ENCODE peak calls at places on chromosomes 1 and 21, in five cellular contexts. One of them, this sample, is unnamed.

GRCh38 chr21:18155508-18156193 is 89.0 kb upstream of the CHODL start:
- DNase-seq in A549: no peak
- DNase-seq in K562: no peak
- DNase-seq in H1: no peak
- DNase-seq in HepG2: no peak
- DNase-seq in this sample: no peak

GRCh38 chr1:92754000-92754787 is 30.7 kb downstream of the EVI5 start:
- DNase-seq in A549: no peak
- DNase-seq in K562: no peak
- DNase-seq in H1: no peak
- DNase-seq in HepG2: no peak
- DNase-seq in this sample: no peak

GRCh38 chr1:174883361-174883760 is 116.4 kb upstream of the CACYBP start:
- DNase-seq in A549: no peak
- DNase-seq in K562: no peak
- DNase-seq in H1: no peak
- DNase-seq in HepG2: peak
- DNase-seq in this sample: no peak

GRCh38 chr1:207097871-207098324 is 6.1 kb upstream of the C4BPA start:
- DNase-seq in A549: no peak
- DNase-seq in K562: no peak
- DNase-seq in H1: no peak
- DNase-seq in HepG2: no peak
- DNase-seq in this sample: peak

GRCh38 chr1:46611691-46612221 is 4.9 kb downstream of the MOB3C start:
- DNase-seq in A549: no peak
- DNase-seq in K562: no peak
- DNase-seq in H1: no peak
- DNase-seq in HepG2: no peak
- DNase-seq in this sample: no peak

GRCh38 chr1:5519366-5520135 is 472.7 kb downstream of the NPHP4 start:
- DNase-seq in A549: no peak
- DNase-seq in K562: no peak
- DNase-seq in H1: no peak
- DNase-seq in HepG2: no peak
- DNase-seq in this sample: no peak

GRCh38 chr21:35511298-35512162 is 462.4 kb upstream of the RUNX1 start:
- DNase-seq in A549: no peak
- DNase-seq in K562: no peak
- DNase-seq in H1: no peak
- DNase-seq in HepG2: no peak
- DNase-seq in this sample: no peak

GRCh38 chr1:93667642-93668041 is 14.0 kb downstream of the BCAR3 start:
- DNase-seq in A549: no peak
- DNase-seq in K562: no peak
- DNase-seq in H1: no peak
- DNase-seq in HepG2: no peak
- DNase-seq in this sample: no peak

GRCh38 chr1:181077576-181078242 is 10.8 kb upstream of the IER5 start:
- DNase-seq in A549: no peak
- DNase-seq in K562: no peak
- DNase-seq in H1: no peak
- DNase-seq in HepG2: no peak
- DNase-seq in this sample: no peak

GRCh38 chr1:158838660-158839059 is 7.5 kb downstream of the MNDA start:
- DNase-seq in A549: no peak
- DNase-seq in K562: no peak
- DNase-seq in H1: no peak
- DNase-seq in HepG2: no peak
- DNase-seq in this sample: no peak

GRCh38 chr1:110786802-110787327 is 86.1 kb upstream of the CD53 start:
- DNase-seq in A549: no peak
- DNase-seq in K562: no peak
- DNase-seq in H1: no peak
- DNase-seq in HepG2: no peak
- DNase-seq in this sample: no peak

GRCh38 chr21:39845581-39846130 is 21.6 kb upstream of the PCP4 start:
- DNase-seq in A549: no peak
- DNase-seq in K562: no peak
- DNase-seq in H1: no peak
- DNase-seq in HepG2: no peak
- DNase-seq in this sample: no peak

GRCh38 chr1:217273866-217274265 is 357.0 kb downstream of the GPATCH2 start:
- DNase-seq in A549: no peak
- DNase-seq in K562: no peak
- DNase-seq in H1: no peak
- DNase-seq in HepG2: no peak
- DNase-seq in this sample: no peak

GRCh38 chr1:96522927-96523326 is 198.7 kb upstream of the PTBP2 start:
- DNase-seq in A549: no peak
- DNase-seq in K562: no peak
- DNase-seq in H1: no peak
- DNase-seq in HepG2: no peak
- DNase-seq in this sample: no peak

GRCh38 chr1:226097866-226098625 is 35.5 kb downstream of the H3-3A start:
- DNase-seq in A549: no peak
- DNase-seq in K562: no peak
- DNase-seq in H1: no peak
- DNase-seq in HepG2: no peak
- DNase-seq in this sample: no peak

GRCh38 chr21:22791986-22792560 is 1793.9 kb downstream of the NCAM2 start:
- DNase-seq in A549: peak
- DNase-seq in K562: peak
- DNase-seq in H1: no peak
- DNase-seq in HepG2: peak
- DNase-seq in this sample: no peak

GRCh38 chr1:55050283-55050682 is 10.9 kb downstream of the PCSK9 start:
- DNase-seq in A549: no peak
- DNase-seq in K562: no peak
- DNase-seq in H1: no peak
- DNase-seq in HepG2: no peak
- DNase-seq in this sample: no peak

GRCh38 chr1:109161836-109162606 is 48.1 kb downstream of the ELAPOR1 start:
- DNase-seq in A549: no peak
- DNase-seq in K562: no peak
- DNase-seq in H1: no peak
- DNase-seq in HepG2: no peak
- DNase-seq in this sample: peak

GRCh38 chr1:3173113-3173745 is 104.2 kb downstream of the PRDM16 start:
- DNase-seq in A549: no peak
- DNase-seq in K562: no peak
- DNase-seq in H1: no peak
- DNase-seq in HepG2: no peak
- DNase-seq in this sample: no peak

GRCh38 chr1:25082216-25082899 is 149.9 kb downstream of the SYF2 start:
- DNase-seq in A549: no peak
- DNase-seq in K562: no peak
- DNase-seq in H1: no peak
- DNase-seq in HepG2: no peak
- DNase-seq in this sample: no peak

GRCh38 chr1:244325056-244325764 is 126.5 kb downstream of the ADSS2 start:
- DNase-seq in A549: no peak
- DNase-seq in K562: no peak
- DNase-seq in H1: no peak
- DNase-seq in HepG2: no peak
- DNase-seq in this sample: peak

GRCh38 chr1:248825136-248825535 is 579 bp downstream of the SH3BP5L start:
- DNase-seq in A549: no peak
- DNase-seq in K562: peak
- DNase-seq in H1: no peak
- DNase-seq in HepG2: no peak
- DNase-seq in this sample: no peak

GRCh38 chr1:206510371-206510770 is 3.0 kb downstream of the RASSF5 start:
- DNase-seq in A549: no peak
- DNase-seq in K562: no peak
- DNase-seq in H1: no peak
- DNase-seq in HepG2: no peak
- DNase-seq in this sample: no peak

GRCh38 chr21:27570306-27570868 is 603.5 kb upstream of the ADAMTS5 start:
- DNase-seq in A549: no peak
- DNase-seq in K562: no peak
- DNase-seq in H1: no peak
- DNase-seq in HepG2: no peak
- DNase-seq in this sample: no peak

GRCh38 chr21:42230636-42231035 is 11.7 kb downstream of the ABCG1 start:
- DNase-seq in A549: no peak
- DNase-seq in K562: no peak
- DNase-seq in H1: no peak
- DNase-seq in HepG2: no peak
- DNase-seq in this sample: no peak

GRCh38 chr1:87279966-87280535 is 48.6 kb upstream of the LMO4 start:
- DNase-seq in A549: no peak
- DNase-seq in K562: no peak
- DNase-seq in H1: no peak
- DNase-seq in HepG2: no peak
- DNase-seq in this sample: no peak

GRCh38 chr1:87279201-87279860 is 49.3 kb upstream of the LMO4 start:
- DNase-seq in A549: no peak
- DNase-seq in K562: no peak
- DNase-seq in H1: no peak
- DNase-seq in HepG2: no peak
- DNase-seq in this sample: no peak

GRCh38 chr1:87278791-87279190 is 49.9 kb upstream of the LMO4 start:
- DNase-seq in A549: no peak
- DNase-seq in K562: no peak
- DNase-seq in H1: no peak
- DNase-seq in HepG2: no peak
- DNase-seq in this sample: no peak

GRCh38 chr1:87284456-87285240 is 44.0 kb upstream of the LMO4 start:
- DNase-seq in A549: no peak
- DNase-seq in K562: no peak
- DNase-seq in H1: no peak
- DNase-seq in HepG2: no peak
- DNase-seq in this sample: no peak
- TF ChIP-seq KDM1A in A549: no peak
- TF ChIP-seq KDM1A in K562: no peak
- TF ChIP-seq KDM1A in H1: no peak
- TF ChIP-seq KDM1A in HepG2: no peak
- TF ChIP-seq KDM1A in this sample: no peak

DNA sequence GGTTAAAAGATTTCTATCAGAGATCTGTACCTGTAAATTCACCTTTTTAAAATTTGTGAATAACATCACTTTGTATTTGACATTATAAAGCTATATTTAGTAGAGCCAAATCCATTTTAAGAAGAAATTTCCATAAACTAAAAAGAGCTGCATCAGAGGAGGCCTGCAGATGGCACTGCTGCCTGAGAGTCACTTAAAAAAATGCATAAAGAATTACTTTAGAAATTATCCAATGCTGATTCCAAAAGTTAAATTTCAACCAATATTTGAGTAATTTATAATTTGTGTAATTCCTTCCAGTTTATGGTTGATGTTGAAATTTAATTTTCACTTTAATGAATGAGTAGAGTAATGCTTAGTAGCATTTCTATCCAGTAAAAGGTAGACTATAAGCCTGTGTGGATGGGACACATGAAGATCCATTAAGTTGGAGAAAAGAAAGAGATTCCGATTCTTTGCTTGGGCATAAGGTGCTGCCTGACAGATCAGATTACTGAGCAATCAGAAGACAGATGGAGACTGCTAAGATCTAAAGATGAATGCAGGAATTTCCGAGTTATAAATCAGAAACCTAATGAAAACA is 20.7 kb upstream of the RPE65 start:
- DNase-seq in A549: no peak
- DNase-seq in K562: no peak
- DNase-seq in H1: no peak
- DNase-seq in HepG2: peak
- DNase-seq in this sample: no peak
- TF ChIP-seq KDM1A in A549: no peak
- TF ChIP-seq KDM1A in K562: no peak
- TF ChIP-seq KDM1A in H1: no peak
- TF ChIP-seq KDM1A in HepG2: no peak
- TF ChIP-seq KDM1A in this sample: no peak

DNA sequence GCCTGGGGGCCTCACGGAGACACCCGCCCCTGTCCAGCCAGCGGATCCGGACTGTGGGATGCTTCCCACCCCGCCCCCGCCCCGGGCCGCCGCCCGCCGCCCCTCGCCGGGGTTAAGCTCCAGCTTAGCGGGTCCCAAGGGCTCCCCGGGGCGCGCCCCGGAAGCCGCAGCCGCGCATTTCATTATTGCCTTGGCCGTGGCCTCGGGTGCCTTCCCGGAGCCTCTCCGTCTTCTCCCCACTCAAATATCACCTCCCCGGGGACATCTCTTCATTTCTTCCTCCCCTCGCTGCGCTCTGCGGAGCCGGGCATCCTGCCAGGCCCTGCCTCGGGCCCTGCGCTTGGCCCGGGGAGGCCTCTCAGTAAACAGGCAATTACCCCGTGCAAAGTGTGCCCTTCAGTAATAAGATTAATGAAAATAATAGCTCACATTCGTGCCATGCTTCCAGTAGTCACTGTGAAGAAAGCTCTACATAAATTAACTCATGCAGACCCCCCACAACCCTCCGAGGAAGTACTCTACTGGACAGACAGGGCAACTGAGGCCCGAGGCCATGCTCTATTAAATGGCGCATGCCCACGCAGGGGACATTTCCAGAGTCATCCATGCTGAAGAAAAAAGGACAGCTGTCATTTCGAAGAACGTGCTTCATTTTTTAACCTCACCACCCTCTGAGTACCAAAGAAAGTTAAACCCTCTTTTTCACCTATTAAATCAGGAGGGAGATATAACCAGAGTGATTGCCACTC is 49.9 kb upstream of the LAPTM5 start:
- DNase-seq in A549: no peak
- DNase-seq in K562: no peak
- DNase-seq in H1: no peak
- DNase-seq in HepG2: no peak
- DNase-seq in this sample: no peak
- TF ChIP-seq KDM1A in A549: no peak
- TF ChIP-seq KDM1A in K562: no peak
- TF ChIP-seq KDM1A in H1: no peak
- TF ChIP-seq KDM1A in HepG2: no peak
- TF ChIP-seq KDM1A in this sample: no peak

DNA sequence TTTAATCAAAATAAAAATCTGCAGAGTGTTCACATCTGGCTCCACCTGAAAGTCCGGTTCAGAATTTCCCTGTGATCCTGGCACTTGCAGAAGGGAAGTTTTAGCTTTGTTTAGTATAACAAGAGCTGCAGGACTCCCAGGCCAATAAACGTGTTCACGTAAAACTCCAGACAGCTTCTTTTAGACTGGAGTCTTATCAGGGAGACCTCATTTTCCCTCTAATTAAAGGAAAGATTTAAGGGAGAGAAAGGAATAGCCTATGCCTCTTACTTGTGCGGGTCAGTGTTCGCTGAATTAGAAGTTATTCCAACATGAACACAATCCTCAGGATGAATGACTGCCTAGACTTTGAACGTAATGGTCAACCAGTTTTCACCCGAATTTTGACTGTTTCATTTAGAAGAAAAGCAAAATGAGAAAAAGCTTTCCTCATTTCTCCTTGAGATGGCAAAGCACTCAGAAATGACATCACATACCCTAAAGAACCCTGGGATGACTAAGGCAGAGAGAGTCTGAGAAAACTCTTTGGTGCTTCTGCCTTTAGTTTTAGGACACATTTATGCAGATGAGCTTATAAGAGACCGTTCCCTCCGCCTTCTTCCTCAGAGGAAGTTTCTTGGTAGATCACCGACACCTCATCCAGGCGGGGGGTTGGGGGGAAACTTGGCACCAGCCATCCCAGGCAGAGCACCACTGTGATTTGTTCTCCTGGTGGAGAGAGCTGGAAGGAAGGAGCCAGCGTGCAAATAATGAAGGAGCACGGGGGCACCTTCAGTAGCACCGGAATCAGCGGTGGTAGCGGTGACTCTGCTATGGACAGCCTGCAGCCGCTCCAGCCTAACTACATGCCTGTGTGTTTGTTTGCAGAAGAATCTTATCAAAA is 202.1 kb upstream of the SGIP1 start:
- DNase-seq in A549: peak
- DNase-seq in K562: no peak
- DNase-seq in H1: no peak
- DNase-seq in HepG2: no peak
- DNase-seq in this sample: no peak
- TF ChIP-seq KDM1A in A549: no peak
- TF ChIP-seq KDM1A in K562: no peak
- TF ChIP-seq KDM1A in H1: no peak
- TF ChIP-seq KDM1A in HepG2: no peak
- TF ChIP-seq KDM1A in this sample: no peak